ENCODE peak calls at places on chromosomes 5 and 9, in six cellular contexts. L, J, G, Q, D and O are unnamed samples.

GRCh38 chr9:131264231-131264630 is 12.1 kb downstream of the FAM78A start:
- DNase-seq in L (no peak), J (no peak), G (no peak), Q (no peak), D (no peak), O (no peak)

GRCh38 chr9:36924071-36924470 is 110.0 kb downstream of the PAX5 start:
- DNase-seq in L (no peak), J (peak), G (peak), Q (no peak), D (peak), O (no peak)

GRCh38 chr9:124384849-124385248 is 30.4 kb downstream of the PSMB7 start:
- DNase-seq in L (no peak), J (no peak), G (no peak), Q (no peak), D (no peak), O (no peak)

GRCh38 chr9:110744753-110745522 is 76.3 kb downstream of the MUSK start:
- DNase-seq in L (peak), J (peak), G (peak), Q (no peak), D (peak), O (no peak)

GRCh38 chr5:163564321-163564924 is 59.0 kb downstream of the MAT2B start:
- DNase-seq in L (peak), J (peak), G (peak), Q (peak), D (peak), O (no peak)

GRCh38 chr9:73743826-73744225 is 592.2 kb downstream of the ANXA1 start:
- DNase-seq in L (no peak), J (no peak), G (no peak), Q (no peak), D (no peak), O (no peak)

GRCh38 chr5:54969856-54970828 is 15.3 kb downstream of the ESM1 start:
- DNase-seq in L (no peak), J (no peak), G (peak), Q (no peak), D (no peak), O (no peak)

GRCh38 chr5:178532666-178533065 is 57.5 kb downstream of the COL23A1 start:
- DNase-seq in L (no peak), J (no peak), G (no peak), Q (no peak), D (no peak), O (no peak)

GRCh38 chr5:141484499-141485304 is at the start of gene PCDHGC4:
- DNase-seq in L (no peak), J (no peak), G (no peak), Q (peak), D (no peak), O (no peak)

GRCh38 chr9:28378236-28378635 is 805.0 kb upstream of the C9orf72 start:
- DNase-seq in L (no peak), J (no peak), G (no peak), Q (no peak), D (no peak), O (no peak)

GRCh38 chr5:75192804-75193203 is 43.9 kb downstream of the ANKRD31 start:
- DNase-seq in L (no peak), J (no peak), G (no peak), Q (no peak), D (no peak), O (no peak)

GRCh38 chr5:38782185-38782584 is 63.6 kb upstream of the OSMR start:
- DNase-seq in L (no peak), J (no peak), G (no peak), Q (no peak), D (no peak), O (no peak)

GRCh38 chr5:81397169-81397568 is 3.2 kb upstream of the ACOT12 start:
- DNase-seq in L (no peak), J (no peak), G (no peak), Q (no peak), D (no peak), O (no peak)

GRCh38 chr5:56388229-56389065 is 155.3 kb upstream of the ANKRD55 start:
- DNase-seq in L (no peak), J (no peak), G (no peak), Q (no peak), D (no peak), O (no peak)

GRCh38 chr9:97853056-97853843 is at the start of gene FOXE1:
- DNase-seq in L (no peak), J (peak), G (no peak), Q (no peak), D (no peak), O (no peak)

GRCh38 chr5:53607896-53608295 is 47.5 kb downstream of the NDUFS4 start:
- DNase-seq in L (no peak), J (no peak), G (peak), Q (no peak), D (no peak), O (no peak)

GRCh38 chr5:150473673-150474358 is 24.3 kb upstream of the RPS14 start:
- DNase-seq in L (peak), J (peak), G (peak), Q (no peak), D (peak), O (no peak)

GRCh38 chr5:66324357-66324756 is 180.3 kb downstream of the SREK1 start:
- DNase-seq in L (no peak), J (peak), G (no peak), Q (no peak), D (no peak), O (no peak)

GRCh38 chr5:66281309-66281708 is 137.2 kb downstream of the SREK1 start:
- DNase-seq in L (no peak), J (no peak), G (no peak), Q (no peak), D (no peak), O (no peak)

GRCh38 chr9:127388037-127388855 is 8.7 kb upstream of the SLC2A8 start:
- DNase-seq in L (no peak), J (peak), G (peak), Q (no peak), D (peak), O (no peak)

GRCh38 chr9:114098021-114098659 is 952 bp downstream of the KIF12 start:
- DNase-seq in L (peak), J (peak), G (no peak), Q (no peak), D (peak), O (no peak)

GRCh38 chr5:32109236-32109635 is 64.9 kb downstream of the GOLPH3 start:
- DNase-seq in L (no peak), J (no peak), G (no peak), Q (no peak), D (no peak), O (no peak)

GRCh38 chr9:75186767-75187380 is 98.6 kb downstream of the OSTF1 start:
- DNase-seq in L (no peak), J (no peak), G (no peak), Q (no peak), D (peak), O (no peak)

GRCh38 chr5:102418531-102418930 is 80.3 kb downstream of the SLCO6A1 start:
- DNase-seq in L (no peak), J (no peak), G (no peak), Q (no peak), D (no peak), O (no peak)

GRCh38 chr5:80191991-80192398 is 63.9 kb downstream of the SERINC5 start:
- DNase-seq in L (no peak), J (no peak), G (no peak), Q (no peak), D (no peak), O (no peak)

GRCh38 chr5:132425009-132425937 is 55.8 kb downstream of the SLC22A5 start:
- DNase-seq in L (no peak), J (no peak), G (no peak), Q (no peak), D (peak), O (no peak)

GRCh38 chr9:2158111-2158610 is 143.0 kb downstream of the SMARCA2 start:
- DNase-seq in L (peak), J (peak), G (peak), Q (peak), D (peak), O (no peak)

GRCh38 chr5:60161340-60161934 is 267.9 kb upstream of the PDE4D start:
- DNase-seq in L (no peak), J (peak), G (no peak), Q (no peak), D (peak), O (no peak)

GRCh38 chr5:133421394-133421793 is 190.9 kb downstream of the FSTL4 start:
- DNase-seq in L (no peak), J (no peak), G (no peak), Q (peak), D (peak), O (no peak)

GRCh38 chr9:123365287-123365880 is 9.4 kb downstream of the CRB2 start:
- DNase-seq in L (no peak), J (no peak), G (no peak), Q (no peak), D (no peak), O (no peak)
- TF ChIP-seq CTCF in L (no peak), J (no peak), G (peak), Q (peak), D (peak), O (peak)

GRCh38 chr9:68842568-68842967 is 137.5 kb downstream of the PIP5K1B start:
- DNase-seq in L (no peak), J (no peak), G (no peak), Q (no peak), D (no peak), O (no peak)
- TF ChIP-seq CTCF in L (no peak), J (no peak), G (no peak), Q (no peak), D (no peak), O (no peak)

GRCh38 chr5:14946813-14947640 is 75.4 kb upstream of the ANKH start:
- DNase-seq in L (peak), J (peak), G (no peak), Q (no peak), D (peak), O (no peak)
- TF ChIP-seq CTCF in L (peak), J (peak), G (peak), Q (peak), D (peak), O (peak)

DNA sequence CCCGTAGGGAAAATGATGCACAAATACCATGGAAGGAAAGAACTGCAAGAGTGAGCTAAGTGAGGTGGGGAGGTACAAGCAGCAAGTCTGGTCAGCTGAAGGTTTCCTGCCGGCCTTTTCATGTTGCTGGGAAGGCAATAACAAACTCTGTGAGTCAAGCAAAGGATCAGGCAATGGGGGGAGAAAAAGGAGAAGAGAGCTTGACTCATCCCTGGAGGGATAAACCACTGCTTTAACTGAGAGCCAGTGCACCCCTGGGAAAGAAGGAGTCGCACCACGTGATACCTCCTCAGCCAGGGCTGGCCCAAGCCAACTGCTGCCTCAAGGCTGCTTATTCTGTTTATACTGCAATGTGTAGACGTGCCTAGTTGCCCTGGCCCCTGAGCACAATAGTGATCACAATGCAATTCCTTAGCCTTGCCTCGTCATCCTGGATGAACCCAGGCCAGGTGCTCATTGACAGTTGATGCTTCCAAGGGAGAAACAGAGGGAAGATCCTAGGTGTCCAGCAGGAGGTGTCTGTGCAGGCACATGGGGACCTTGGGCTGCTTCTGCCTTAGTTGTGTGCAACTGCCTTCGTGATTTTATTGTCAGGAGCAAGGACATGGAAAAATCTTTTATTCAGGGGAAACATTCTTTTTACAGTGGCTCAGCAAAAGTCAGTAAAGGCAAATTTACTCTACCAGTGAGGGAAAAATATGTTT is 203.0 kb upstream of the TUT7 start:
- DNase-seq in L (no peak), J (no peak), G (no peak), Q (no peak), D (no peak), O (no peak)
- TF ChIP-seq CTCF in L (no peak), J (no peak), G (no peak), Q (no peak), D (no peak), O (no peak)

GRCh38 chr5:12795333-12795663 is 891.1 kb upstream of the CTNND2 start:
- DNase-seq in L (no peak), J (no peak), G (no peak), Q (no peak), D (no peak), O (no peak)
- TF ChIP-seq CTCF in L (no peak), J (no peak), G (no peak), Q (no peak), D (no peak), O (no peak)

GRCh38 chr5:14405267-14405666 is 176.3 kb upstream of the OTULINL start:
- DNase-seq in L (no peak), J (no peak), G (no peak), Q (no peak), D (peak), O (no peak)
- TF ChIP-seq CTCF in L (no peak), J (no peak), G (peak), Q (peak), D (peak), O (peak)